ENCODE peak calls at places on chromosomes 16 and 17, in nine cellular contexts. One of them, this sample, is unnamed.

GRCh38 chr17:42676424-42677011 is at the start of gene PLEKHH3:
- DNase-seq in pancreas: no peak
- DNase-seq in cardiac septum: no peak
- DNase-seq in neural crest cell: peak
- DNase-seq in OCI-LY7: peak
- DNase-seq in kidney glomerular epithelial cell: no peak
- DNase-seq in stimulated activated naive CD8-positive, alpha-beta T cell treated with anti-CD3 and anti-CD28 coated beads, Interleukin-15, Interleukin-2, amounts not matched to agents 100 U/mL and 50 U/mL, for 24 hours: peak
- DNase-seq in activated naive CD4-positive, alpha-beta T cell treated with anti-CD3 and anti-CD28 coated beads for 36 hours: peak
- DNase-seq in AML-193: no peak
- DNase-seq in this sample: peak

GRCh38 chr16:81564368-81565060 is 119.9 kb downstream of the CMIP start:
- DNase-seq in stimulated activated naive CD8-positive, alpha-beta T cell treated with anti-CD3 and anti-CD28 coated beads, Interleukin-15, Interleukin-2, amounts not matched to agents 100 U/mL and 50 U/mL, for 24 hours: no peak
- DNase-seq in OCI-LY7: no peak
- DNase-seq in activated naive CD4-positive, alpha-beta T cell treated with anti-CD3 and anti-CD28 coated beads for 36 hours: no peak
- DNase-seq in AML-193: no peak
- DNase-seq in pancreas: no peak
- DNase-seq in kidney glomerular epithelial cell: no peak
- DNase-seq in neural crest cell: no peak
- DNase-seq in cardiac septum: no peak
- DNase-seq in this sample: no peak

GRCh38 chr17:79696159-79696982 is 34.4 kb upstream of the ENPP7 start:
- DNase-seq in AML-193: no peak
- DNase-seq in pancreas: no peak
- DNase-seq in activated naive CD4-positive, alpha-beta T cell treated with anti-CD3 and anti-CD28 coated beads for 36 hours: no peak
- DNase-seq in neural crest cell: no peak
- DNase-seq in kidney glomerular epithelial cell: no peak
- DNase-seq in stimulated activated naive CD8-positive, alpha-beta T cell treated with anti-CD3 and anti-CD28 coated beads, Interleukin-15, Interleukin-2, amounts not matched to agents 100 U/mL and 50 U/mL, for 24 hours: no peak
- DNase-seq in cardiac septum: no peak
- DNase-seq in OCI-LY7: no peak
- DNase-seq in this sample: no peak

GRCh38 chr17:71792966-71793365 is 327.9 kb upstream of the SOX9 start:
- DNase-seq in neural crest cell: no peak
- DNase-seq in activated naive CD4-positive, alpha-beta T cell treated with anti-CD3 and anti-CD28 coated beads for 36 hours: no peak
- DNase-seq in AML-193: no peak
- DNase-seq in pancreas: no peak
- DNase-seq in stimulated activated naive CD8-positive, alpha-beta T cell treated with anti-CD3 and anti-CD28 coated beads, Interleukin-15, Interleukin-2, amounts not matched to agents 100 U/mL and 50 U/mL, for 24 hours: no peak
- DNase-seq in cardiac septum: no peak
- DNase-seq in kidney glomerular epithelial cell: no peak
- DNase-seq in OCI-LY7: no peak
- DNase-seq in this sample: no peak

GRCh38 chr17:59779521-59779920 is 72.1 kb downstream of the VMP1 start:
- DNase-seq in kidney glomerular epithelial cell: no peak
- DNase-seq in AML-193: no peak
- DNase-seq in stimulated activated naive CD8-positive, alpha-beta T cell treated with anti-CD3 and anti-CD28 coated beads, Interleukin-15, Interleukin-2, amounts not matched to agents 100 U/mL and 50 U/mL, for 24 hours: no peak
- DNase-seq in OCI-LY7: no peak
- DNase-seq in neural crest cell: no peak
- DNase-seq in activated naive CD4-positive, alpha-beta T cell treated with anti-CD3 and anti-CD28 coated beads for 36 hours: no peak
- DNase-seq in pancreas: no peak
- DNase-seq in cardiac septum: no peak
- DNase-seq in this sample: no peak

GRCh38 chr17:20989991-20990855 is 52.6 kb downstream of the USP22 start:
- DNase-seq in activated naive CD4-positive, alpha-beta T cell treated with anti-CD3 and anti-CD28 coated beads for 36 hours: no peak
- DNase-seq in cardiac septum: peak
- DNase-seq in pancreas: no peak
- DNase-seq in neural crest cell: no peak
- DNase-seq in OCI-LY7: no peak
- DNase-seq in kidney glomerular epithelial cell: no peak
- DNase-seq in AML-193: no peak
- DNase-seq in stimulated activated naive CD8-positive, alpha-beta T cell treated with anti-CD3 and anti-CD28 coated beads, Interleukin-15, Interleukin-2, amounts not matched to agents 100 U/mL and 50 U/mL, for 24 hours: no peak
- DNase-seq in this sample: no peak

GRCh38 chr16:49108611-49109010 is 173.0 kb downstream of the CBLN1 start:
- DNase-seq in cardiac septum: no peak
- DNase-seq in AML-193: no peak
- DNase-seq in neural crest cell: no peak
- DNase-seq in activated naive CD4-positive, alpha-beta T cell treated with anti-CD3 and anti-CD28 coated beads for 36 hours: no peak
- DNase-seq in OCI-LY7: no peak
- DNase-seq in stimulated activated naive CD8-positive, alpha-beta T cell treated with anti-CD3 and anti-CD28 coated beads, Interleukin-15, Interleukin-2, amounts not matched to agents 100 U/mL and 50 U/mL, for 24 hours: no peak
- DNase-seq in kidney glomerular epithelial cell: no peak
- DNase-seq in pancreas: no peak
- DNase-seq in this sample: no peak

GRCh38 chr17:72502111-72502939 is 381.5 kb downstream of the SOX9 start:
- DNase-seq in activated naive CD4-positive, alpha-beta T cell treated with anti-CD3 and anti-CD28 coated beads for 36 hours: no peak
- DNase-seq in pancreas: peak
- DNase-seq in neural crest cell: no peak
- DNase-seq in AML-193: no peak
- DNase-seq in cardiac septum: no peak
- DNase-seq in kidney glomerular epithelial cell: no peak
- DNase-seq in stimulated activated naive CD8-positive, alpha-beta T cell treated with anti-CD3 and anti-CD28 coated beads, Interleukin-15, Interleukin-2, amounts not matched to agents 100 U/mL and 50 U/mL, for 24 hours: no peak
- DNase-seq in OCI-LY7: no peak
- DNase-seq in this sample: no peak

GRCh38 chr16:73048292-73049050 is 543 bp upstream of the ZFHX3 start:
- DNase-seq in AML-193: no peak
- DNase-seq in stimulated activated naive CD8-positive, alpha-beta T cell treated with anti-CD3 and anti-CD28 coated beads, Interleukin-15, Interleukin-2, amounts not matched to agents 100 U/mL and 50 U/mL, for 24 hours: no peak
- DNase-seq in cardiac septum: peak
- DNase-seq in kidney glomerular epithelial cell: peak
- DNase-seq in neural crest cell: peak
- DNase-seq in pancreas: peak
- DNase-seq in OCI-LY7: no peak
- DNase-seq in activated naive CD4-positive, alpha-beta T cell treated with anti-CD3 and anti-CD28 coated beads for 36 hours: no peak
- DNase-seq in this sample: no peak

GRCh38 chr17:34999456-34999855 is 19.1 kb downstream of the LIG3 start:
- DNase-seq in AML-193: no peak
- DNase-seq in OCI-LY7: no peak
- DNase-seq in stimulated activated naive CD8-positive, alpha-beta T cell treated with anti-CD3 and anti-CD28 coated beads, Interleukin-15, Interleukin-2, amounts not matched to agents 100 U/mL and 50 U/mL, for 24 hours: no peak
- DNase-seq in neural crest cell: no peak
- DNase-seq in cardiac septum: no peak
- DNase-seq in activated naive CD4-positive, alpha-beta T cell treated with anti-CD3 and anti-CD28 coated beads for 36 hours: no peak
- DNase-seq in pancreas: no peak
- DNase-seq in kidney glomerular epithelial cell: no peak
- DNase-seq in this sample: no peak